ENCODE peak calls at places on chromosomes 12 and 14, in four cellular contexts. R, E, S and C are unnamed samples.

GRCh38 chr14:94285158-94285557 is 7.9 kb downstream of the SERPINA10 start:
- DNase-seq in R (no peak), E (no peak), S (no peak), C (no peak)

GRCh38 chr12:15982471-15982870 is 71.3 kb downstream of the DERA start:
- DNase-seq in R (no peak), E (no peak), S (no peak), C (no peak)

GRCh38 chr12:92290881-92291280 is 145.2 kb upstream of the BTG1 start:
- DNase-seq in R (no peak), E (no peak), S (no peak), C (no peak)

GRCh38 chr14:106378191-106378590 is 851.8 kb downstream of the TMEM121 start:
- DNase-seq in R (no peak), E (no peak), S (no peak), C (no peak)

GRCh38 chr12:109770861-109771670 is 57.4 kb downstream of the FAM222A start:
- DNase-seq in R (no peak), E (no peak), S (peak; percentile 9), C (no peak)

GRCh38 chr14:91138511-91139359 is 24.9 kb downstream of the DGLUCY start:
- DNase-seq in R (no peak), E (peak; percentile 31), S (no peak), C (no peak)

GRCh38 chr12:93060666-93061413 is 131.7 kb upstream of the EEA1 start:
- DNase-seq in R (no peak), E (no peak), S (no peak), C (no peak)

GRCh38 chr12:46027172-46027571 is 36.8 kb upstream of the SCAF11 start:
- DNase-seq in R (no peak), E (no peak), S (no peak), C (no peak)

GRCh38 chr14:68935761-68936209 is 43.3 kb downstream of the ACTN1 start:
- DNase-seq in R (no peak), E (no peak), S (no peak), C (peak; percentile 35)

GRCh38 chr12:26773313-26774104 is 59.5 kb downstream of the ITPR2 start:
- DNase-seq in R (no peak), E (no peak), S (no peak), C (no peak)

GRCh38 chr12:107429006-107429698 is 256.4 kb upstream of the PWP1 start:
- DNase-seq in R (no peak), E (peak; percentile 27), S (peak; percentile 53), C (peak; percentile 22)

GRCh38 chr12:116075251-116075650 is 202.2 kb downstream of the MED13L start:
- DNase-seq in R (no peak), E (no peak), S (no peak), C (no peak)

GRCh38 chr14:69346710-69347109 is 51.4 kb downstream of the ERH start:
- DNase-seq in R (no peak), E (peak; percentile 47), S (no peak), C (no peak)

GRCh38 chr12:4116251-4117111 is 157.1 kb upstream of the CCND2 start:
- DNase-seq in R (no peak), E (peak; percentile 60), S (no peak), C (no peak)

GRCh38 chr14:36655963-36656768 is 5.5 kb upstream of the PAX9 start:
- DNase-seq in R (no peak), E (peak; percentile 32), S (no peak), C (no peak)

GRCh38 chr12:55642275-55643068 is 5.8 kb downstream of the OR10P1 start:
- DNase-seq in R (no peak), E (no peak), S (peak; percentile 27), C (no peak)

GRCh38 chr12:9760699-9761406 is at the start of gene CD69:
- DNase-seq in R (no peak), E (peak; percentile 71), S (peak; percentile 65), C (no peak)

GRCh38 chr12:58309806-58310205 is 368.4 kb downstream of the ATP23 start:
- DNase-seq in R (no peak), E (no peak), S (no peak), C (no peak)

GRCh38 chr14:69107407-69108003 is 45.4 kb downstream of the DCAF5 start:
- DNase-seq in R (no peak), E (peak; percentile 33), S (no peak), C (peak; percentile 54)

GRCh38 chr12:67070307-67070600 is 198.9 kb upstream of the CAND1 start:
- DNase-seq in R (no peak), E (no peak), S (no peak), C (no peak)

GRCh38 chr14:76996563-76997146 is 31.9 kb downstream of the IRF2BPL start:
- DNase-seq in R (no peak), E (no peak), S (no peak), C (no peak)

GRCh38 chr12:94566345-94566744 is 84.0 kb downstream of the TMCC3 start:
- DNase-seq in R (no peak), E (no peak), S (no peak), C (no peak)

GRCh38 chr12:89731064-89731463 is 22.4 kb upstream of the ATP2B1 start:
- DNase-seq in R (no peak), E (no peak), S (no peak), C (no peak)

GRCh38 chr14:99539503-99539902 is 58.3 kb downstream of the CCNK start:
- DNase-seq in R (no peak), E (no peak), S (no peak), C (no peak)
- H3K27ac ChIP-seq in R (no peak overlapping the region), E (no peak overlapping the region), S (no peak overlapping the region), C (no peak overlapping the region)

GRCh38 chr14:32694795-32695449 is 243.8 kb upstream of the NPAS3 start:
- DNase-seq in R (no peak), E (no peak), S (no peak), C (no peak)
- H3K27ac ChIP-seq in R (no peak overlapping the region), E (no peak overlapping the region), S (no peak overlapping the region), C (no peak overlapping the region)

GRCh38 chr12:132818562-132818961 is 10.1 kb downstream of the GOLGA3 start:
- DNase-seq in R (no peak), E (no peak), S (no peak), C (no peak)
- H3K27ac ChIP-seq in R (no peak overlapping the region), E (no peak overlapping the region), S (no peak overlapping the region), C (no peak overlapping the region)

GRCh38 chr12:52082668-52082987 is 3.1 kb downstream of the SMIM41 start:
- DNase-seq in R (no peak), E (no peak), S (no peak), C (no peak)

GRCh38 chr12:52083638-52083996 is 4.1 kb downstream of the SMIM41 start:
- DNase-seq in R (no peak), E (no peak), S (no peak), C (no peak)

GRCh38 chr12:52082988-52083637 is 3.6 kb downstream of the SMIM41 start:
- DNase-seq in R (no peak), E (peak; percentile 68), S (no peak), C (no peak)

GRCh38 chr12:52081263-52081733 is 1.8 kb downstream of the SMIM41 start:
- DNase-seq in R (no peak), E (no peak), S (no peak), C (no peak)

DNA sequence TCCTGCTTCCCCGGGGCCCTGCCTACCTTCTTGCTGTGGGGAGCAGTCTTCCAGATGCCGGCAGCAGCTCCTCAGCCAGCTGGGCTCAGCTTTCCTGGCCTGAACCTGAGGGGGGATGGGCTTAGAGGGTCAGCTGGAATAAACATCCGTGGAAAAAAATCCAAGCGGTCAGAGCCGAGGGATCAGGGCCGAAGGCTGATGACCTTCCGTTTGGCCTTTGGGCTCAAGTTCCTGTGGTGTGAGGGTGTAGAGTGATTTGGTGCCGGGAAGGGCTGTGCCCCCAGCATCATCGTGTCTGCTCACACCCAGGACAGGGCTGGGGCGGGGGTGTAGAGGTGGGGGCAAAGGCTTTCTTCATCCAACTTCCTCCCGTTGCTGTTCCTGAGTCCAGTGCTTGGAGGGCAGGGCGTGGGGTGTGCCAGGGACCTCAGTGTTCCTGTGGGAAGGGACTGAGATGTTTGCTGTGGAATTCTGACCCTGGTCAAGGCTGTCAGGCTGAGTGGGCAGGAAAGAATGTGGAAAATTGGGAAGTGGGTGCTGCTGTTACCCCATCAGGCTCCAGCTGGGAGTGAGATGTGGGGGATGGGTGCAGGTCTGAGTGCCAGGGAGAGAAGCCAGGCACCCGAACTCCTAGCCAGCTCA is 2.6 kb downstream of the SMIM41 start:
- DNase-seq in R (no peak), E (no peak), S (peak; percentile 48), C (no peak)
- H3K27ac ChIP-seq in R (no peak overlapping the region), E (peak overlapping the region; percentile 72), S (peak overlapping the region; percentile 89), C (peak overlapping the region; percentile 72)

GRCh38 chr14:103401223-103402214 is 16.3 kb downstream of the MARK3 start:
- DNase-seq in R (no peak), E (no peak), S (no peak), C (no peak)
- H3K27ac ChIP-seq in R (no peak overlapping the region), E (no peak overlapping the region), S (peak overlapping the region; percentile 32), C (no peak overlapping the region)

GRCh38 chr14:52069617-52070431 is 965 bp upstream of the NID2 start:
- DNase-seq in R (no peak), E (peak; percentile 26), S (no peak), C (no peak)
- H3K27ac ChIP-seq in R (peak overlapping the region; percentile 81), E (peak overlapping the region; percentile 76), S (peak overlapping the region; percentile 82), C (peak overlapping the region; percentile 59)

GRCh38 chr12:50317198-50317597 is 33.9 kb upstream of the LIMA1 start:
- DNase-seq in R (no peak), E (no peak), S (no peak), C (no peak)
- H3K27ac ChIP-seq in R (no peak overlapping the region), E (no peak overlapping the region), S (no peak overlapping the region), C (no peak overlapping the region)